ENCODE peak calls at places on chromosomes 12 and 14, in seven cellular contexts. L is HL-60; Z is esophagus squamous epithelium; R is skeletal muscle cell; N is CD4-positive, alpha-beta T cell; U is activated naive CD8-positive, alpha-beta T cell treated with anti-CD3 and anti-CD28 coated beads for 36 hours; M is DMS53. J is an unnamed sample.

GRCh38 chr12:69873429-69873828 is 48.4 kb downstream of the MYRFL start:
- DNase-seq in L (no peak), Z (no peak), R (no peak), N (no peak), U (no peak), M (no peak), J (no peak)

GRCh38 chr12:100267603-100268281 is 765 bp downstream of the SCYL2 start:
- DNase-seq in L (no peak), Z (no peak), R (no peak), N (peak; percentile 5), U (no peak), M (peak; percentile 74), J (no peak)

GRCh38 chr12:19761465-19761864 is 322.2 kb downstream of the AEBP2 start:
- DNase-seq in L (peak; percentile 21), Z (no peak), R (no peak), N (no peak), U (no peak), M (no peak), J (no peak)

GRCh38 chr12:8018666-8019581 is 13.6 kb upstream of the FOXJ2 start:
- DNase-seq in L (no peak), Z (no peak), R (no peak), N (no peak), U (peak; percentile 58), M (no peak), J (no peak)

GRCh38 chr14:101595887-101596721 is 34.8 kb downstream of the DIO3 start:
- DNase-seq in L (peak; percentile 45), Z (no peak), R (no peak), N (peak; percentile 53), U (peak; percentile 40), M (no peak), J (no peak)

GRCh38 chr12:41496009-41496408 is 307.9 kb downstream of the PDZRN4 start:
- DNase-seq in L (no peak), Z (no peak), R (no peak), N (no peak), U (no peak), M (no peak), J (no peak)

GRCh38 chr12:56935752-56936151 is 1.5 kb upstream of the SDR9C7 start:
- DNase-seq in L (no peak), Z (no peak), R (no peak), N (no peak), U (no peak), M (no peak), J (no peak)

GRCh38 chr12:25384038-25384953 is 133.6 kb upstream of the KRAS start:
- DNase-seq in L (no peak), Z (no peak), R (no peak), N (no peak), U (no peak), M (peak; percentile 98), J (no peak)

GRCh38 chr12:124404162-124404561 is 109.3 kb downstream of the RFLNA start:
- DNase-seq in L (no peak), Z (no peak), R (no peak), N (no peak), U (no peak), M (no peak), J (no peak)

GRCh38 chr12:107921062-107921461 is 146.6 kb downstream of the ASCL4 start:
- DNase-seq in L (no peak), Z (no peak), R (no peak), N (no peak), U (no peak), M (no peak), J (no peak)

GRCh38 chr12:68587448-68587873 is 23.2 kb upstream of the RAP1B start:
- DNase-seq in L (peak; percentile 31), Z (no peak), R (no peak), N (no peak), U (peak; percentile 52), M (peak; percentile 29), J (no peak)

GRCh38 chr12:31317471-31318397 is 8.2 kb downstream of the SINHCAF start:
- DNase-seq in L (no peak), Z (no peak), R (no peak), N (no peak), U (no peak), M (peak; percentile 41), J (no peak)